ENCODE peak calls at places on chromosomes 2 and 18, in nine cellular contexts. C is cardiac muscle cell; T is Jurkat, Clone E6-1; K is cardiac fibroblast; X is brain microvascular endothelial cell; E is AG04449; R is skeletal muscle cell; L is pancreas; J is transverse colon. N is an unnamed sample.

GRCh38 chr18:70422061-70422965 is 133.5 kb downstream of the SOCS6 start:
- DNase-seq in K (peak; percentile 97), T (no peak), R (peak; percentile 89), E (no peak), L (peak; percentile 71), J (peak; percentile 68), X (peak; percentile 94), C (no peak), N (no peak)

GRCh38 chr2:207385903-207386302 is 143.9 kb upstream of the CREB1 start:
- DNase-seq in J (no peak), T (no peak), X (peak; percentile 88), E (no peak), R (peak; percentile 59), C (no peak), L (no peak), K (peak; percentile 83), N (no peak)

GRCh38 chr2:185689906-185690539 is 48.6 kb upstream of the FSIP2 start:
- DNase-seq in E (no peak), X (no peak), K (no peak), C (no peak), R (peak; percentile 5), L (no peak), T (no peak), J (no peak), N (no peak)

GRCh38 chr2:138028538-138028937 is 64.3 kb downstream of the HNMT start:
- DNase-seq in E (no peak), K (no peak), J (no peak), X (no peak), R (no peak), L (no peak), C (no peak), T (no peak), N (no peak)

GRCh38 chr2:8103085-8103708 is 578.7 kb upstream of the ID2 start:
- DNase-seq in K (no peak), X (no peak), J (no peak), R (no peak), L (no peak), T (no peak), E (no peak), C (no peak), N (no peak)

GRCh38 chr18:2846638-2847340 is at the start of gene EMILIN2:
- DNase-seq in T (no peak), R (no peak), L (peak; percentile 67), K (peak; percentile 35), E (no peak), C (peak; percentile 78), J (peak; percentile 60), X (peak; percentile 43), N (no peak)

GRCh38 chr18:48335829-48336228 is 73.4 kb downstream of the ZBTB7C start:
- DNase-seq in J (no peak), C (no peak), L (no peak), R (no peak), T (no peak), X (no peak), E (no peak), K (no peak), N (no peak)

GRCh38 chr2:112065486-112065885 is 10.4 kb downstream of the TMEM87B start:
- DNase-seq in C (no peak), X (no peak), T (no peak), K (no peak), L (no peak), E (no peak), J (no peak), R (no peak), N (no peak)

GRCh38 chr2:170493698-170494097 is 221.4 kb upstream of the SP5 start:
- DNase-seq in J (no peak), L (no peak), T (no peak), K (peak; percentile 6), C (no peak), E (no peak), X (peak; percentile 43), R (no peak), N (no peak)

GRCh38 chr2:83331810-83332209 is 1127.3 kb downstream of the SUCLG1 start:
- DNase-seq in J (no peak), E (no peak), K (no peak), R (no peak), L (no peak), X (no peak), C (no peak), T (no peak), N (no peak)

GRCh38 chr2:48725696-48726494 is 29.6 kb downstream of the LHCGR start:
- DNase-seq in L (no peak), E (no peak), X (no peak), K (no peak), J (no peak), C (peak; percentile 22), R (no peak), T (no peak), N (no peak)

DNA sequence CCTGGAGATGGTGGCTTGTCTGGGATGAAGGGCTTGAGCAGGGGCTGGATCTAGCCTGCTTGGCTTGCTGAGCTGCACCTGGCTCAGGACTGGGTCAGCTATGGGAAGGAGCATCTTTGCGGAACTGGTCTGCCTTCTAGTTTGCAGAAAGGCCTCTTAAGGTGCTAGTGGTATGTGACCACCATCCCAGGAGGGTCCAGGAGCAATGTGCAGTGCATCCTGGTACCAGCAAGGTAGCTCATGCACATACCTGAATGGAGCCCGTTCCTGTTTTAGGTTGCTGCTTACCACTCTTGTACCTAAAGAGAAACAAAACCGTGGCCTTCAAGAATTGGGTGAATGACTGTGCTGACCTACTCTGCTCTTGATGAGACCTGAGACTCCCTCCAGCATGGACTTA is 118.6 kb upstream of the PELI1 start:
- DNase-seq in C (no peak), L (no peak), T (no peak), J (no peak), E (no peak), R (no peak), X (no peak), K (no peak), N (no peak)
- H3K4me3 ChIP-seq in C (no peak overlapping the region), L (no peak overlapping the region), T (no peak overlapping the region), J (no peak overlapping the region), E (no peak overlapping the region), R (no peak overlapping the region), X (no peak overlapping the region), K (no peak overlapping the region), N (no peak overlapping the region)

DNA sequence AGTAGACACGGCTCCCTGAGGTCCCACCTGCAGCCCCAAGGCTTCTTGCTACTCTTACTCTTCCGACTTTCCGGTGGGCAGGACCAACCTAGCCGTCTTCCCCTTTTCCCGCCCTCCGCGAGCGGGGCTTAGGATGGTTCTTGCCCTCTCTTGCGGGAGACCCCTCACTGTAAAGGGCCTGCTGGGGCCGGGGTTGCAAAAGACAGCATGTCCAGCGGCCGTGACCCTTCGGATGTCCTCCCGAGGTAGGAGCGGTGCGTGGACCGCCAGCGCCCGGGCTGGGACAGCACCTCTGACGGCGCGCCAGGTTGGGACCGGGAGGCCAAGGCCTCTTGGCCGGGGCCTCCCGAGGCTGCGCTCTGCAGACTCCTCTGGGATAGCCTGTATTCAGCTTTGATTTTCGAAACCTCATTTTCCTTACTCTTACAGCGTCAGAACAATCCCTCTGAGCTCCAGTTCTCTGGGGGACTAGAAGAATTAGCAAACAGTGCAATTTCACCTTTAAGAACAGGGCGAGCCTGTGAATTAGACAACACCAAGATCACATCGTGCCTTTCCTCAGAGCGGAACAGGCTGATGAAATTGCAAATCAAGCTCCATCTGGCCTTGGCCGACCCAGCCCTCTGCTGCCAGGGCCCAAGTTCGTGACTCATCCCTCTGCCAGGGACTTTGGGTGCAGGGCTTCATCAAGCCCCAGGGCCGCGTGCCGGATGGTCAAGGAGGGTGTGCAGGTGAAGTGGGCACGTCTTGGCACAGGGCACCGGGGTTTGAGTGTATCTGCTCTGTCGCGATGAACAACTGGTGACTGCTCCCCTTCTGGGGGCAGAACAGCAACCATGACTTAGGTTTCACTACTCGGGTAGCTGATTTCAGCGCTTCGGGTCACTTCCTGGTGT is 777 bp downstream of the MOCOS start:
- DNase-seq in T (no peak), R (no peak), L (no peak), X (no peak), E (no peak), J (no peak), C (no peak), K (peak; percentile 40), N (no peak)
- H3K4me3 ChIP-seq in T (no peak overlapping the region), R (peak overlapping the region; percentile 72), L (peak overlapping the region; percentile 81), X (peak overlapping the region; percentile 79), E (peak overlapping the region; percentile 72), J (peak overlapping the region; percentile 74), C (peak overlapping the region; percentile 37), K (peak overlapping the region; percentile 82), N (peak overlapping the region; percentile 55)

GRCh38 chr18:63515799-63516198 is 26.4 kb upstream of the SERPINB12 start:
- DNase-seq in R (no peak), T (no peak), C (no peak), K (no peak), E (no peak), X (no peak), J (no peak), L (no peak), N (no peak)

GRCh38 chr18:63515279-63515678 is 26.9 kb upstream of the SERPINB12 start:
- DNase-seq in J (no peak), E (no peak), R (no peak), T (no peak), L (no peak), K (no peak), C (no peak), X (no peak), N (no peak)

GRCh38 chr18:63518178-63519012 is 23.8 kb upstream of the SERPINB12 start:
- DNase-seq in L (peak; percentile 52), E (peak; percentile 36), R (no peak), J (peak; percentile 50), K (peak; percentile 85), C (peak; percentile 89), T (peak; percentile 74), X (peak; percentile 65), N (peak; percentile 72)

GRCh38 chr18:63511285-63511684 is 30.9 kb upstream of the SERPINB12 start:
- DNase-seq in C (peak; percentile 63), K (peak; percentile 73), L (no peak), E (no peak), X (peak; percentile 27), J (no peak), R (peak; percentile 15), T (peak; percentile 40), N (peak; percentile 27)

DNA sequence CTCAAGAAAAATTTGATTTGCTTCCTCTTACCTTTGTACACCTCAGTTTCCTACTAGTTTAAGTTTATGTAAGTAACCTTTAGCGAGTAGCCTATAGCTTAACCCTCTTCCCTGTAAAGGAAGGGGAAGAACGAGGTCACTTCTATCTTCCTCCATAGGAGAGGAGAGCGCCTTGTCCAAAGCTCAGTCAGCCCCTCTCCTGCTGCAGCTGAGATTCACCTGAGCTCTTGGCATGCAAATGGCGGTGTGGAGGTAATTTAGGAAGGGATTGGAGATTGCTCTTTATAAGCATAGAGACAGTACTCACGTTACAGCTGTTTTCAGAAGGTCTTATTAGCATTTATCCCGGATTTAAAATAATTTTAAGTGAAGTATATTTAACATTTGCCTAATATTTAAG is 27.8 kb upstream of the SERPINB12 start:
- DNase-seq in E (no peak), K (no peak), X (no peak), C (no peak), R (no peak), T (no peak), L (no peak), J (no peak), N (no peak)
- H3K4me3 ChIP-seq in E (no peak overlapping the region), K (no peak overlapping the region), X (no peak overlapping the region), C (no peak overlapping the region), R (no peak overlapping the region), T (no peak overlapping the region), L (no peak overlapping the region), J (no peak overlapping the region), N (no peak overlapping the region)

GRCh38 chr18:76503595-76503994 is 8.6 kb upstream of the ZNF516 start:
- DNase-seq in J (no peak), L (no peak), R (no peak), T (no peak), E (no peak), X (no peak), C (peak; percentile 61), K (no peak), N (no peak)
- H3K4me3 ChIP-seq in J (no peak overlapping the region), L (no peak overlapping the region), R (no peak overlapping the region), T (no peak overlapping the region), E (no peak overlapping the region), X (no peak overlapping the region), C (no peak overlapping the region), K (no peak overlapping the region), N (no peak overlapping the region)

N was measured in CD4-positive, CD25-positive, alpha-beta regulatory T cell.